ENCODE peak calls at places on chromosomes 2 and 18, in seven cellular contexts. A is NCI-H1105, G is substantia nigra, J is ACHN, F is foreskin fibroblast, B is MG63, I is thyroid gland. C is an unnamed sample.

GRCh38 chr2:127055786-127056076 is 51.2 kb downstream of the BIN1 start:
- DNase-seq in A (no peak), G (no peak), J (no peak), F (no peak), B (no peak), I (no peak), C (no peak)

GRCh38 chr2:127857494-127857818 is 499 bp downstream of the POLR2D start:
- DNase-seq in A (no peak), G (no peak), J (peak; percentile 19), F (no peak), B (peak; percentile 7), I (no peak), C (no peak)

GRCh38 chr2:203021986-203022385 is 7.3 kb downstream of the NBEAL1 start:
- DNase-seq in A (no peak), G (no peak), J (no peak), F (no peak), B (no peak), I (no peak), C (no peak)

GRCh38 chr2:109694190-109694589 is 80.0 kb downstream of the SOWAHC start:
- DNase-seq in A (no peak), G (no peak), J (peak; percentile 48), F (peak; percentile 3), B (peak; percentile 21), I (peak; percentile 30), C (no peak)

GRCh38 chr2:209331291-209331844 is 92.5 kb upstream of the MAP2 start:
- DNase-seq in A (peak; percentile 45), G (no peak), J (peak; percentile 60), F (peak; percentile 23), B (no peak), I (no peak), C (peak; percentile 44)

GRCh38 chr2:184597571-184597980 is 753 bp upstream of the ZNF804A start:
- DNase-seq in A (no peak), G (peak; percentile 3), J (peak; percentile 3), F (peak; percentile 34), B (peak; percentile 57), I (peak; percentile 3), C (no peak)

GRCh38 chr18:78688916-78689315 is 290.7 kb upstream of the SALL3 start:
- DNase-seq in A (no peak), G (no peak), J (no peak), F (no peak), B (no peak), I (no peak), C (no peak)

GRCh38 chr2:75047189-75047812 is 88.9 kb downstream of the POLE4 start:
- DNase-seq in A (no peak), G (no peak), J (peak; percentile 15), F (peak; percentile 27), B (peak; percentile 16), I (no peak), C (no peak)

GRCh38 chr18:67417864-67418523 is 98.5 kb downstream of the DSEL start:
- DNase-seq in A (no peak), G (no peak), J (peak; percentile 78), F (peak; percentile 29), B (peak; percentile 44), I (no peak), C (no peak)

GRCh38 chr18:2948038-2948437 is 64.9 kb downstream of the LPIN2 start:
- DNase-seq in A (no peak), G (no peak), J (peak; percentile 9), F (peak; percentile 24), B (no peak), I (no peak), C (no peak)

GRCh38 chr2:121075006-121075545 is 209.9 kb downstream of the TFCP2L1 start:
- DNase-seq in A (peak; percentile 66), G (no peak), J (peak; percentile 95), F (peak; percentile 94), B (peak; percentile 96), I (no peak), C (peak; percentile 84)

GRCh38 chr2:10274376-10274775 is 28.3 kb upstream of the HPCAL1 start:
- DNase-seq in A (no peak), G (no peak), J (no peak), F (no peak), B (no peak), I (no peak), C (no peak)

GRCh38 chr2:19559596-19560240 is 201.3 kb upstream of the OSR1 start:
- DNase-seq in A (no peak), G (no peak), J (no peak), F (no peak), B (no peak), I (no peak), C (no peak)

GRCh38 chr2:86477349-86477748 is 36.2 kb downstream of the KDM3A start:
- DNase-seq in A (no peak), G (no peak), J (no peak), F (no peak), B (no peak), I (no peak), C (no peak)

GRCh38 chr2:112155331-112156151 is 17.4 kb downstream of the FBLN7 start:
- DNase-seq in A (no peak), G (no peak), J (no peak), F (no peak), B (peak; percentile 26), I (no peak), C (no peak)

GRCh38 chr2:173991857-173992588 is 26.9 kb upstream of the SP3 start:
- DNase-seq in A (no peak), G (no peak), J (no peak), F (peak; percentile 59), B (peak; percentile 79), I (peak; percentile 32), C (no peak)

GRCh38 chr2:29117636-29118303 is 2.6 kb downstream of the CLIP4 start:
- DNase-seq in A (no peak), G (no peak), J (peak; percentile 95), F (no peak), B (no peak), I (no peak), C (no peak)

GRCh38 chr2:240922982-240923537 is 16.9 kb downstream of the CROCC2 start:
- DNase-seq in A (no peak), G (no peak), J (no peak), F (no peak), B (peak; percentile 49), I (peak; percentile 3), C (no peak)

C was measured in SK-N-MC.